ENCODE peak calls at places on chromosomes 6 and 20, in seven cellular contexts. Q is SK-N-SH, X is K562, A is GM12891, R is GM12878, Y is HepG2, H is H1. E is an unnamed sample.

GRCh38 chr20:56522311-56522710 is 2.2 kb upstream of the FAM209A start:
- DNase-seq in Q (no peak), X (no peak), A (no peak), R (no peak), Y (no peak), H (no peak), E (no peak)

GRCh38 chr20:35555951-35556645 is 14.2 kb downstream of the ERGIC3 start:
- DNase-seq in Q (no peak), X (no peak), A (no peak), R (no peak), Y (no peak), H (no peak), E (no peak)

GRCh38 chr6:151088599-151088935 is 151.2 kb upstream of the AKAP12 start:
- DNase-seq in Q (no peak), X (no peak), A (no peak), R (no peak), Y (no peak), H (no peak), E (no peak)

GRCh38 chr6:163356324-163356723 is 58.2 kb upstream of the QKI start:
- DNase-seq in Q (peak), X (no peak), A (no peak), R (no peak), Y (no peak), H (no peak), E (no peak)

GRCh38 chr20:38460040-38460623 is 12.5 kb upstream of the RALGAPB start:
- DNase-seq in Q (peak), X (peak), A (no peak), R (no peak), Y (peak), H (no peak), E (no peak)

GRCh38 chr6:76004202-76004601 is 68.3 kb downstream of the IMPG1 start:
- DNase-seq in Q (no peak), X (no peak), A (no peak), R (peak), Y (no peak), H (no peak), E (no peak)

GRCh38 chr6:145332001-145332400 is 403.3 kb downstream of the EPM2A start:
- DNase-seq in Q (no peak), X (no peak), A (no peak), R (no peak), Y (peak), H (no peak), E (no peak)

GRCh38 chr6:89925826-89926225 is 31.6 kb downstream of the GJA10 start:
- DNase-seq in Q (no peak), X (no peak), A (no peak), R (no peak), Y (no peak), H (no peak), E (no peak)

GRCh38 chr6:162603231-162603630 is 124.3 kb downstream of the PRKN start:
- DNase-seq in Q (no peak), X (no peak), A (no peak), R (no peak), Y (no peak), H (no peak), E (no peak)

GRCh38 chr6:15754035-15754705 is 91.3 kb upstream of the DTNBP1 start:
- DNase-seq in Q (peak), X (peak), A (no peak), R (no peak), Y (no peak), H (no peak), E (no peak)

GRCh38 chr6:39493717-39494116 is 171.2 kb upstream of the KCNK16 start:
- DNase-seq in Q (no peak), X (no peak), A (no peak), R (no peak), Y (no peak), H (no peak), E (no peak)

GRCh38 chr6:136174510-136174909 is 75.6 kb downstream of the MTFR2 start:
- DNase-seq in Q (no peak), X (no peak), A (no peak), R (no peak), Y (no peak), H (no peak), E (no peak)

GRCh38 chr6:127606131-127606562 is 29.2 kb downstream of the C6orf58 start:
- DNase-seq in Q (peak), X (no peak), A (no peak), R (no peak), Y (peak), H (no peak), E (no peak)

GRCh38 chr20:22684072-22684762 is 99.8 kb upstream of the FOXA2 start:
- DNase-seq in Q (peak), X (peak), A (peak), R (peak), Y (peak), H (peak), E (peak)

GRCh38 chr6:148435386-148435785 is 92.7 kb downstream of the SASH1 start:
- DNase-seq in Q (no peak), X (no peak), A (no peak), R (no peak), Y (no peak), H (no peak), E (no peak)

GRCh38 chr20:25271486-25272222 is 23.8 kb downstream of the PYGB start:
- DNase-seq in Q (no peak), X (no peak), A (no peak), R (no peak), Y (no peak), H (no peak), E (no peak)

GRCh38 chr20:49635171-49635570 is 67.2 kb upstream of the PTGIS start:
- DNase-seq in Q (peak), X (no peak), A (no peak), R (no peak), Y (no peak), H (no peak), E (no peak)

GRCh38 chr6:8299034-8299433 is 136.3 kb downstream of the SLC35B3 start:
- DNase-seq in Q (no peak), X (no peak), A (no peak), R (no peak), Y (no peak), H (no peak), E (no peak)

GRCh38 chr6:3031857-3032256 is 32.2 kb downstream of the NQO2 start:
- DNase-seq in Q (no peak), X (no peak), A (no peak), R (no peak), Y (peak), H (no peak), E (no peak)

GRCh38 chr20:52457826-52458225 is 266.2 kb upstream of the ZFP64 start:
- DNase-seq in Q (no peak), X (no peak), A (no peak), R (no peak), Y (no peak), H (no peak), E (no peak)

DNA sequence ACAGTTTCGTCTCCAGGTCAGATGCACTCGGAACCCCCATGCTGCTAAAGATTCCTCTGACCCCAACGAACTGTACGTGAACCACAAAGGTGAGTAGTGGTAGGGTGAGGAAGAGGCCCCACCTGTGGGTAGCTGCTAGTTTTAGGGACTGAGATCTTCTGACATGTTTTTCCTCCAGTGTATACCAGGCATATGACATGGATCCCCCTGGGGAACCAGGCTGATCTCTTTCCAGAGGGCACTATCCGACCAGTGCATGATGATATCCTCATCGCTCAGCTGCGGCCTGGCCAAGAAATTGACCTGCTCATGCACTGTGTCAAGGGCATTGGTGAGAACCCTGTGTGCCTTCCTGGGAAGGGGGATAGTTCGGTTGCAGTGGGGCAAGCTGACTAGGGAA is 3.2 kb downstream of the POLR1C start:
- DNase-seq in Q (no peak), X (no peak), A (no peak), R (no peak), Y (no peak), H (no peak), E (no peak)
- TF ChIP-seq POLR2AphosphoS5 in Q (no peak), X (no peak), A (peak), R (no peak), Y (no peak), H (peak), E (peak)

GRCh38 chr20:1711266-1711665 is 53.7 kb upstream of the SIRPG start:
- DNase-seq in Q (no peak), X (no peak), A (no peak), R (no peak), Y (no peak), H (no peak), E (no peak)

GRCh38 chr20:1711826-1712601 is 54.4 kb upstream of the SIRPG start:
- DNase-seq in Q (peak), X (peak), A (no peak), R (no peak), Y (no peak), H (no peak), E (no peak)

GRCh38 chr20:1707588-1708449 is 50.2 kb upstream of the SIRPG start:
- DNase-seq in Q (no peak), X (peak), A (no peak), R (no peak), Y (no peak), H (no peak), E (no peak)

GRCh38 chr20:1710484-1710883 is 52.9 kb upstream of the SIRPG start:
- DNase-seq in Q (no peak), X (no peak), A (no peak), R (no peak), Y (no peak), H (no peak), E (no peak)

GRCh38 chr20:1712634-1713625 is 55.4 kb upstream of the SIRPG start:
- DNase-seq in Q (no peak), X (no peak), A (no peak), R (no peak), Y (no peak), H (no peak), E (no peak)
- TF ChIP-seq TAF1 in Q (no peak), X (no peak), A (no peak), R (no peak), Y (no peak), H (no peak), E (no peak)

GRCh38 chr20:63955846-63956663 is at the start of gene UCKL1:
- DNase-seq in Q (peak), X (peak), A (peak), R (no peak), Y (peak), H (no peak), E (peak)
- TF ChIP-seq POLR2AphosphoS5 in Q (peak), X (peak), A (peak), R (peak), Y (peak), H (peak), E (peak)

DNA sequence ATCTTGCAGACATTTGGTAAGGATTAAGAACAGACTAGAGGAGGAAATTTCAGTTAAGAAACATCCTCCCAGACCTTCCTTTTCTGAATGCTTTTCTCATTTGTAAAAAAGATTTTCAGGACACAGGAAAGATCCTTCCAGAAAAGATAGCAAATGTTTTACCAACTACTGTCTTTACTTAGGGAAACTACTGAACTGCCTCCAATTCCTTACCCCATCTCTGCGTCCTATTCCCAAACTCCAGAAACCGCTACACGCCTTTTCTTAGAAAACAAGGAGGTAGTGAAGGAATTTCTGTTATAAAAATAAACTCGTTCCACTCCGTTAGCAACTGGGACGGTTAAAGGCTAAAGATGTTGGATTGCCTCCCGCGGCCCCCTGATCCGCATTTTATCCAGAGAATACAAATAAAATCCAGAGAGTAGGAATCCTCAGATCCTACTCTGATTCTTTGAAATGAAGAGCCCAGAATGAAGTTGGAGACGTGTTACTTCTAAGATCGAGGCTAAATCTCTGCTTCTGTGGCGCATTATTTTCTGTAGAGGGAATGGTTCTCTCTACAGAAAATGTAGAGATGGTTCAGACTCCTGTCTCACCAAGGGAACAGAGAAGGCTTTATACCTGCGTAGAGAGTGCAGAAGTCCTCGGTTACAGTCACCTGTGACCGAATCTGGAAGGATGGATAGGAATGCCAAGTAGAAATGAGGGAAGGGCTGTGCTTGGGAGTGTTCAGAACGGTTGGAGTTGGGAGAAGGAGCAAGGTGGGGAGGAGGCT is 133.0 kb downstream of the GPX5 start:
- DNase-seq in Q (peak), X (no peak), A (no peak), R (no peak), Y (no peak), H (no peak), E (no peak)
- TF ChIP-seq TAF1 in Q (no peak), X (no peak), A (no peak), R (no peak), Y (no peak), H (no peak), E (no peak)

GRCh38 chr6:167668019-167668753 is 158.5 kb upstream of the AFDN start:
- DNase-seq in Q (no peak), X (no peak), A (no peak), R (no peak), Y (peak), H (no peak), E (no peak)

GRCh38 chr6:167670938-167671338 is 155.8 kb upstream of the AFDN start:
- DNase-seq in Q (no peak), X (no peak), A (no peak), R (no peak), Y (peak), H (no peak), E (no peak)

GRCh38 chr6:167669553-167669849 is 157.2 kb upstream of the AFDN start:
- DNase-seq in Q (no peak), X (no peak), A (no peak), R (no peak), Y (no peak), H (no peak), E (no peak)

GRCh38 chr6:167668754-167669552 is 157.8 kb upstream of the AFDN start:
- DNase-seq in Q (no peak), X (no peak), A (no peak), R (no peak), Y (no peak), H (no peak), E (no peak)

DNA sequence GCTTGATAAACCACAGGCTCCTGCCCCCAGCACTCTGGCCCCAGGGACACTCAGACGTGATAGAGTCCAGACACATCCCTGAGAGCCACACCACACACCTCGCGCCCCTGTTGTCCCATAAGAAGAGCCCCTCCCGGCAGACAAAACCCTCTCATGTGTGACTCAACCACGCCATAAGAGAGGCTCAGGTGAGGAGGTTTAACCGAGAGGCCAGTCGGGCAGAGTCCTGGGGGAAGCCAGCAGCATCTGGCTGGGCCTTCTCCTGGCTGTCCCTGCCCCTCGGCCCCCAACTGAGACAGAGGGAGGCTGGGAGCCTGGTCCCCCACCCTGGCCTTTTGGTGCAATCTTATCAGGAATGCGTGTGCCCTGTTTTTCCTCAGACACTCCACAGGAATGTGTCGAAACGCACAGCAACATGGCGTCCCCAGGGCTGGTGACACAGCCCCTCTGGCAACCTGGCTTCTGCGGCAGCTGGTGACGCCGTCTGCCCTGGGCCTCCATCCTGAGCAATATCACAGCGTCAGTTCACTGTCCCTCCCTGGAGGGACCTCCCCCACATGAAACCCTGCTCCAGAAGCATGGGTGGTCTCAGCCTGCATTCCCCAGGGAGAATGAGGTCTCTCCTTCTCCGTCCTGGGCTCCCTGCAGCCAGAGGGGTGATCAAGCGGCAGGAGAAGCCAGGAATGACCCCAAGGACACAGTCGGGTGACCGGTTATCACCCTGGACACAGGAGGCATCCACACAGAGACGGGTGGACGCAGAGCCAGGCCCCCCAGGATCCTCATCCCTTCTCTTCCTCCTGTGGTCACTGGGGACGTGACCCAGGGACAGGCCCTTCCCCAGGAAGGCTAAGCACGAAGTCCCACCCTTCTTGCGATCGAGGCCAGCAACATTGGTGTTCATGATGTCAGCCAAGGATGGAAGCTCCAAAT is 156.6 kb upstream of the AFDN start:
- DNase-seq in Q (no peak), X (no peak), A (no peak), R (no peak), Y (no peak), H (no peak), E (no peak)
- TF ChIP-seq POLR2AphosphoS5 in Q (no peak), X (no peak), A (no peak), R (no peak), Y (no peak), H (no peak), E (no peak)

GRCh38 chr6:70280462-70280861 is 22.4 kb downstream of the COL9A1 start:
- DNase-seq in Q (peak), X (peak), A (no peak), R (no peak), Y (no peak), H (no peak), E (no peak)
- TF ChIP-seq TAF1 in Q (no peak), X (no peak), A (no peak), R (no peak), Y (no peak), H (no peak), E (no peak)

DNA sequence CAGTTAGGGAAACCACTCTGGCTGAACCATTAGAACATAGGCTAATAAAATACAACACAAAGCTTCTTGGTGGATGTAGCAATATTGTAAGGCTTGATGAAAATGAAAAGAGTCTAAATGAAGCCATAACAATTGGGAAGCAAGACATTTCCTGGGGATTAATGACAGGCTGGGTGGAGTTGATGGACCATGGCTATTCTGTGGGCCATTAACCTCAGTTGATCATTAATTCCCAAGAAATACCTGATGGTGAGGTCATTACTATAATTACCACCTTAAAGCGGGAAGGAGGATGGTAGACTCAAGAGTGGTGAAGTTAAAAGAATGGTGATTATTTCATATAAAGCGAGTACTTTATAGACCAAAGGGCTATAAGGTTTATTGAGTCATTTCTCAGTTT is 455.8 kb upstream of the MAP3K7 start:
- DNase-seq in Q (no peak), X (no peak), A (no peak), R (no peak), Y (no peak), H (no peak), E (no peak)
- TF ChIP-seq POLR2AphosphoS5 in Q (no peak), X (no peak), A (no peak), R (no peak), Y (no peak), H (no peak), E (no peak)